ENCODE peak calls at places on chromosomes 11 and 22, in five cellular contexts. E is CD8-positive, alpha-beta memory T cell; V is fibroblast of lung; N is mesendoderm; J is GM23248. K is an unnamed sample.
A peak's percentile ranks its signal among the peaks of the same experiment; 100 is the strongest.

GRCh38 chr22:36465232-36466021 is 16.0 kb downstream of the TXN2 start:
- DNase-seq in E (no peak), N (peak; percentile 60), J (peak; percentile 95), V (peak; percentile 96), K (peak; percentile 97)

GRCh38 chr11:27471067-27471587 is 1.5 kb downstream of the LGR4 start:
- DNase-seq in E (no peak), V (no peak), J (peak; percentile 44), N (peak; percentile 70), K (no peak)

GRCh38 chr11:73939096-73939495 is 11.7 kb upstream of the DNAJB13 start:
- DNase-seq in V (no peak), N (peak; percentile 16), E (no peak), J (peak; percentile 15), K (no peak)

GRCh38 chr11:21552910-21553309 is 640.0 kb upstream of the ANO5 start:
- DNase-seq in N (no peak), J (no peak), V (no peak), E (no peak), K (no peak)

GRCh38 chr22:32994046-32994827 is 63.9 kb downstream of the SYN3 start:
- DNase-seq in V (no peak), E (no peak), J (no peak), N (peak; percentile 39), K (no peak)

GRCh38 chr22:35467788-35468187 is 67.8 kb downstream of the MCM5 start:
- DNase-seq in J (peak; percentile 44), E (no peak), N (peak; percentile 16), V (peak; percentile 70), K (peak; percentile 75)

GRCh38 chr11:106399075-106399500 is 321.6 kb downstream of the AASDHPPT start:
- DNase-seq in J (peak; percentile 99), N (no peak), V (peak; percentile 100), E (no peak), K (no peak)

GRCh38 chr11:83303358-83303757 is 17.2 kb upstream of the CCDC90B start:
- DNase-seq in E (no peak), N (no peak), J (no peak), V (no peak), K (no peak)

GRCh38 chr11:95897731-95898130 is 26.2 kb downstream of the MTMR2 start:
- DNase-seq in V (peak; percentile 67), E (no peak), J (peak; percentile 60), N (no peak), K (no peak)

GRCh38 chr11:128859563-128860441 is 7.3 kb downstream of the KCNJ1 start:
- DNase-seq in N (peak; percentile 85), V (peak; percentile 54), E (peak; percentile 68), J (peak; percentile 59), K (no peak)

GRCh38 chr22:34296456-34296855 is 376.2 kb upstream of the LARGE1 start:
- DNase-seq in J (no peak), V (no peak), N (no peak), E (no peak), K (no peak)

GRCh38 chr11:859394-860131 is 16.9 kb downstream of the TSPAN4 start:
- DNase-seq in N (no peak), J (peak; percentile 91), E (no peak), V (peak; percentile 94), K (no peak)

GRCh38 chr11:116138280-116138679 is 634.1 kb upstream of the CADM1 start:
- DNase-seq in N (no peak), J (no peak), V (no peak), E (no peak), K (no peak)

GRCh38 chr11:11450744-11451362 is 97.8 kb upstream of the CSNK2A3 start:
- DNase-seq in E (no peak), J (peak; percentile 15), V (no peak), N (peak; percentile 82), K (no peak)

GRCh38 chr11:76609736-76610370 is 60.7 kb downstream of the LRRC32 start:
- DNase-seq in J (peak; percentile 39), E (no peak), V (no peak), N (no peak), K (no peak)

GRCh38 chr22:25747245-25747944 is 5.4 kb downstream of the MYO18B start:
- DNase-seq in N (no peak), V (peak; percentile 97), J (peak; percentile 97), E (no peak), K (no peak)

GRCh38 chr11:134252539-134253188 is 488 bp downstream of the THYN1 start:
- DNase-seq in V (no peak), E (no peak), N (no peak), J (peak; percentile 84), K (no peak)

GRCh38 chr11:114076974-114077373 is 17.5 kb downstream of the ZBTB16 start:
- DNase-seq in N (peak; percentile 73), V (no peak), J (no peak), E (no peak), K (no peak)

GRCh38 chr11:78797559-78797958 is 222.9 kb upstream of the NARS2 start:
- DNase-seq in E (no peak), V (no peak), N (no peak), J (no peak), K (no peak)

GRCh38 chr22:36211237-36211881 is 9.8 kb upstream of the APOL4 start:
- DNase-seq in N (no peak), E (no peak), V (peak; percentile 43), J (no peak), K (no peak)

GRCh38 chr22:42179616-42180015 is 49.0 kb upstream of the CYP2D6 start:
- DNase-seq in V (peak; percentile 87), J (peak; percentile 91), E (no peak), N (no peak), K (no peak)

GRCh38 chr22:42177891-42178336 is 47.3 kb upstream of the CYP2D6 start:
- DNase-seq in N (peak; percentile 28), E (no peak), V (no peak), J (no peak), K (no peak)

GRCh38 chr22:42176271-42176670 is 45.7 kb upstream of the CYP2D6 start:
- DNase-seq in J (no peak), E (no peak), V (peak; percentile 20), N (no peak), K (no peak)

GRCh38 chr22:42178910-42179495 is 48.4 kb upstream of the CYP2D6 start:
- DNase-seq in E (no peak), V (no peak), N (no peak), J (peak; percentile 14), K (no peak)

GRCh38 chr22:42180349-42180842 is 49.8 kb upstream of the CYP2D6 start:
- DNase-seq in E (peak; percentile 46), N (no peak), J (peak; percentile 66), V (peak; percentile 15), K (no peak)
- H3K27ac ChIP-seq in E (no peak overlapping the region), N (no peak overlapping the region), J (peak overlapping the region; percentile 42), V (no peak overlapping the region), K (peak overlapping the region; percentile 72)

GRCh38 chr22:38540731-38541130 is 29.3 kb downstream of the DMC1 start:
- DNase-seq in E (no peak), J (no peak), V (no peak), N (no peak), K (no peak)
- H3K4me3 ChIP-seq in E (no peak overlapping the region), J (no peak overlapping the region), V (no peak overlapping the region), N (no peak overlapping the region), K (no peak overlapping the region)

DNA sequence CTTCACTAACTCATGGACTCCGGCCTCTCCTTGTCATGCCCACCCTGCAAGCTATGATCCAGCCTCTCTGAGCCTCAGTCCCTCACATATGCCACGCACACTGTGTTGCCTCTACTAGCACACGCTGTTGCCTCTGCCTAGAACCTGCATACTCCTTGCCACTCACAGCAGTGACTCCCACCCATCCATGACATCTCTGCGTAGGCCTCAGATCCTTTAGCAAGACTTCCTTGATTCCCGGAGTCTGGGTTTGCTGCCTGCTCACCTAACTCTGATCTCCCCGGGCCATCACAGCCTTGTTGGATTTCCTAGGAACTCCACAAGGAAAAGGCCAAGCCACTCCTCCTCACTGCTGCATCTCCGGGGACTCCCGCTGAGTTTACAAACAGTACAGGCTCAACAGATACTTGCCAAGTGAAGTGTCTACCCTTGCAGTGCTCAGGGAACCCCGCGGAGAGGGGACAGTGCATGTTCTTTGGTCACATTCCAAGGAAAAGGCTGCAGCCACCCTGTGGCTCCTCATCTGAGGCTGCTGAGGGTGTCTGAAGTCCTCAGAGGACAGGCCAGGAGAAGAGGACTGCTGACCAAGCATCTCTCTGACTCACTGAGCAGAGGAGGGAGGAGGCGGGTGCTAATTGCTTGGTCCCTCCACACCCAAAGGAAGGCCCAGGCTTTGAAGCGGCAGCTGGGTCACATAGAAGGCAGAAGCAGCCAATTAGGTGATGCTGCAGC is 42.4 kb upstream of the NAV2 start:
- DNase-seq in J (peak; percentile 89), N (peak; percentile 86), E (no peak), V (peak; percentile 48), K (no peak)
- H3K27ac ChIP-seq in J (peak overlapping the region; percentile 65), N (no peak overlapping the region), E (no peak overlapping the region), V (no peak overlapping the region), K (no peak overlapping the region)

DNA sequence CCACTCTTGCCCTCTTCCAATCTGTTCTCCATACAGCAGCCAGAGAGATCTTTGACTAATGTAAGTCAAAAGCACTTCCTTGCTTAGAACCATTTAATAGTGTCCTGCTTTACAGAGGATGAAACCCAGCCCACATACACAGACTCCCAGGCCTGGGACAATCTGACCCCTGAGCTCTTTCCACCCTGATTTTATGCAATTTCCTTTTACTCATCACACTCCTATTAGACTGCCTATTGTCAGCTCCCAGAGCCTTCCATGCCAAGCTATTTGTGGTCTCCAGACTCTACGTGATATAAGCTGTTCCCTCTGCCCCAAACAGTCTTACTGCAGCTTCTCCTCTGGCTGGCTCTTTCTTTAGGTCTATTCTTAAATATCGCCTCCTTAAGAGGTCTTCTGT is 28.1 kb downstream of the ME3 start:
- DNase-seq in N (no peak), J (peak; percentile 74), E (no peak), V (peak; percentile 52), K (no peak)
- H3K4me3 ChIP-seq in N (no peak overlapping the region), J (no peak overlapping the region), E (no peak overlapping the region), V (no peak overlapping the region), K (no peak overlapping the region)

GRCh38 chr11:8757533-8757932 is 74.9 kb downstream of the RPL27A start:
- DNase-seq in J (no peak), N (no peak), E (no peak), V (no peak), K (no peak)

GRCh38 chr11:8757047-8757446 is 74.5 kb downstream of the RPL27A start:
- DNase-seq in V (no peak), N (no peak), E (no peak), J (peak; percentile 30), K (no peak)

GRCh38 chr11:8760896-8761295 is 78.3 kb downstream of the RPL27A start:
- DNase-seq in N (no peak), V (peak; percentile 56), E (no peak), J (no peak), K (no peak)

GRCh38 chr11:8758619-8759169 is 76.1 kb downstream of the RPL27A start:
- DNase-seq in J (no peak), E (no peak), N (no peak), V (no peak), K (no peak)

GRCh38 chr11:8759634-8760033 is 77.0 kb downstream of the RPL27A start:
- DNase-seq in E (no peak), N (no peak), J (no peak), V (no peak), K (no peak)
- H3K27ac ChIP-seq in E (no peak overlapping the region), N (no peak overlapping the region), J (no peak overlapping the region), V (no peak overlapping the region), K (peak overlapping the region; percentile 76)

K was measured in breast epithelium.